ENCODE peak calls at places on chromosomes 5 and 9, in five cellular contexts. G, L, B, U and I are unnamed samples.

GRCh38 chr9:113587471-113588031 is 124.0 kb downstream of the RGS3 start:
- DNase-seq in L (no peak), B (no peak), U (peak; percentile 52), G (no peak), I (no peak)

GRCh38 chr5:218457-219289 is 553 bp downstream of the SDHA start:
- DNase-seq in L (no peak), U (no peak), G (peak; percentile 50), B (no peak), I (peak; percentile 59)

GRCh38 chr9:86263876-86264275 is 4.4 kb upstream of the C9orf153 start:
- DNase-seq in G (no peak), U (no peak), B (no peak), L (no peak), I (no peak)

GRCh38 chr5:141508440-141508807 is 19.5 kb downstream of the PCDHGC5 start:
- DNase-seq in L (no peak), G (no peak), B (no peak), U (no peak), I (no peak)

GRCh38 chr5:36156619-36157018 is 4.7 kb downstream of the SKP2 start:
- DNase-seq in B (no peak), G (no peak), L (no peak), U (no peak), I (no peak)

GRCh38 chr9:78863531-78863930 is 566.6 kb downstream of the PSAT1 start:
- DNase-seq in L (no peak), G (no peak), B (no peak), U (no peak), I (no peak)

GRCh38 chr9:89662718-89663246 is 58.0 kb downstream of the GADD45G start:
- DNase-seq in B (no peak), L (no peak), U (no peak), G (no peak), I (no peak)

GRCh38 chr5:15483348-15484090 is 16.5 kb upstream of the FBXL7 start:
- DNase-seq in L (no peak), G (no peak), U (no peak), B (no peak), I (no peak)

GRCh38 chr9:88923653-88924284 is 67.5 kb upstream of the S1PR3 start:
- DNase-seq in G (no peak), B (no peak), L (no peak), U (no peak), I (no peak)

GRCh38 chr9:134618823-134619454 is 22.7 kb upstream of the COL5A1 start:
- DNase-seq in G (no peak), B (no peak), L (no peak), U (no peak), I (peak; percentile 9)

GRCh38 chr5:98905857-98906688 is 22.7 kb downstream of the CHD1 start:
- DNase-seq in B (no peak), U (no peak), G (no peak), L (no peak), I (no peak)

GRCh38 chr5:170638051-170638450 is 134.2 kb downstream of the KCNIP1 start:
- DNase-seq in U (no peak), L (no peak), B (no peak), G (no peak), I (no peak)

GRCh38 chr5:398475-399295 is 44.3 kb upstream of the EXOC3 start:
- DNase-seq in G (no peak), B (no peak), U (no peak), L (no peak), I (no peak)

GRCh38 chr5:159894149-159894720 is 22.0 kb upstream of the ADRA1B start:
- DNase-seq in L (no peak), G (no peak), U (no peak), B (no peak), I (no peak)

GRCh38 chr5:159155960-159156359 is 53.4 kb downstream of the RNF145 start:
- DNase-seq in U (no peak), G (no peak), B (no peak), L (no peak), I (no peak)

GRCh38 chr5:28397502-28397941 is 1359.1 kb upstream of the CDH9 start:
- DNase-seq in B (no peak), U (no peak), L (no peak), G (no peak), I (no peak)

GRCh38 chr9:7760014-7760415 is 39.6 kb downstream of the DMAC1 start:
- DNase-seq in B (no peak), G (no peak), L (no peak), U (peak; percentile 16), I (no peak)

GRCh38 chr5:6859001-6859400 is 145.8 kb downstream of the TENT4A start:
- DNase-seq in G (no peak), L (no peak), B (no peak), U (no peak), I (no peak)

GRCh38 chr5:45796959-45797553 is 100.9 kb upstream of the HCN1 start:
- DNase-seq in G (no peak), L (no peak), B (no peak), U (no peak), I (no peak)

GRCh38 chr9:134686896-134687295 is 45.3 kb downstream of the COL5A1 start:
- DNase-seq in U (no peak), B (no peak), L (no peak), G (no peak), I (no peak)

GRCh38 chr5:150230842-150231241 is 41.0 kb downstream of the SLC6A7 start:
- DNase-seq in G (no peak), L (no peak), U (no peak), B (no peak), I (no peak)

GRCh38 chr5:109826426-109826825 is 136.7 kb downstream of the MAN2A1 start:
- DNase-seq in U (no peak), B (no peak), G (no peak), L (no peak), I (no peak)

GRCh38 chr5:113215401-113216060 is 219.3 kb downstream of the TSSK1B start:
- DNase-seq in U (no peak), G (no peak), B (no peak), L (no peak), I (peak; percentile 33)

GRCh38 chr5:112684737-112685136 is 52.9 kb upstream of the APC start:
- DNase-seq in G (no peak), U (no peak), B (no peak), L (no peak), I (no peak)

GRCh38 chr9:128429505-128430086 is 8.9 kb downstream of the CERCAM start:
- DNase-seq in G (no peak), U (no peak), L (no peak), B (no peak), I (no peak)

GRCh38 chr9:18800579-18800978 is 232.4 kb downstream of the SAXO1 start:
- DNase-seq in G (no peak), U (no peak), B (no peak), L (no peak), I (no peak)

GRCh38 chr9:120856700-120857099 is 14.0 kb upstream of the PSMD5 start:
- DNase-seq in G (peak; percentile 79), B (no peak), U (no peak), L (no peak), I (no peak)

GRCh38 chr9:105818903-105819302 is 124.6 kb downstream of the TMEM38B start:
- DNase-seq in G (no peak), B (no peak), U (no peak), L (no peak), I (no peak)
- TF ChIP-seq POLR2A in G (no peak), B (no peak), U (no peak), L (no peak), I (no peak)

DNA sequence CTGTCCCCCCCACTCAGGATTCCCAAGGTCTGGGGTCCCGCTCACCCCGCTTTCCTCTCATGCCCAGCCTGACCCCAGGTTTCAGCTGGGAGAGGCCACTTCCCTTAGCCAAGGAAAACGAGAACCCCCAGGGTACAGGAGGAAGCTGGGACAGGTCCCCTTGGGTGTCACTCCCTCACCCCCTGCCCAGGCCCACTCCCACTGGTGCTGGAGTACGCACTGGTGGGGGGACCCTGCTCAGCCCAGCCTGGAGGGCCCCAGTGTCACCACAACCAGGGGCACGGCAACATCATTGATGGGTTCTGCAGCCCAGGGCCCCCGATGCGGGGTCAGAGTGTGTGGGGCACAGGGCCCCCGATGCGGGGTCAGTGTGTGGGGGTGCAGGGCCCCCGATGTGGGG is 145.0 kb upstream of the CDKN2B start:
- DNase-seq in G (no peak), L (no peak), U (no peak), B (no peak), I (no peak)
- H3K27ac ChIP-seq in G (no peak overlapping the region), L (no peak overlapping the region), U (no peak overlapping the region), B (no peak overlapping the region), I (no peak overlapping the region)

GRCh38 chr9:36999728-37000333 is 34.2 kb downstream of the PAX5 start:
- DNase-seq in G (no peak), U (no peak), B (no peak), L (no peak), I (no peak)

GRCh38 chr9:37001461-37001860 is 32.6 kb downstream of the PAX5 start:
- DNase-seq in G (no peak), L (no peak), U (no peak), B (no peak), I (no peak)

GRCh38 chr9:37002036-37002412 is 32.0 kb downstream of the PAX5 start:
- DNase-seq in L (no peak), U (no peak), G (no peak), B (no peak), I (no peak)

GRCh38 chr9:37004424-37004935 is 29.6 kb downstream of the PAX5 start:
- DNase-seq in B (no peak), G (no peak), U (no peak), L (no peak), I (no peak)

DNA sequence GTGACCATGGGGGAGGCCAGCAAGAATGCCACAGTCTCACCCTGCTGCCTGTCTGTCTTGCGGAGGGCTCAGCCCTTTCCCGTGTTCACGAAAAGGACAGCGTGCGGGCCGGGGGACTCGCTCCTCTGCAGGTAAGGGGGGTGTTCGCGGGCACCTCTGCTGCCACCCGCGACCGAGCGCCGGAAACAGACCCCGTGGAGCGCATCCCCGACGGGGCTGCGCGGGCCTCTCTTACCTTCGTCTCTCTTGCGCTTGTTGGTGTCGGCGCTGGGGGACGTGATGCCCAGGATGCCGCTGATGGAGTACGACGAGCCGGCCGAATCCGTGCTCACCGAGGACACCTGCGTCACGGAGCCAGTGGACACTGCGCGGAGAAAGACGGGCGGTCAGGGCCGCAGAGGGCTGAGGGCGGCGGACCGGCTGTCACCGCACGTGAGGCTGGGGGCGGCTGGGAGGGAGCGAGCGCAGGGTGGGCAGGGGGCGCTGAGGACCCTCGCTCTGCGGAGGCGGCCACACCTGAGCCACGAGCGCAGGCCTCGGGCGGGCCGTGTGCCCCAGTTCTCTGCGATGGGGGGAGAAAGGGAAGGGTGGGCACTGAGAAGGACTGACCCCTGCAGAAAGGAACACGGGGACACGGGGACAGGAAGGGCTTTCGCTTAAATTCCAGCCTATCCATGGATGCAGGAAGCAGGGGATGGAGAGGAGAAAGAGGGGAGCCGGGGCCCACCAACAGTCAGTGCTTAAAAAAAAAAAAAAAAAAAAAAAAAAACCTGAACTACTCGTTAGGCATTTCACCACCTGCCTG is 31.5 kb downstream of the PAX5 start:
- DNase-seq in G (no peak), U (no peak), B (no peak), L (no peak), I (no peak)
- H3K27me3 ChIP-seq in G (peaks cover 85% of the 10 kb centered on the region), U (peaks cover 87% of the 10 kb centered on the region), B (peaks cover 15% of the 10 kb centered on the region), L (no peaks in the 10 kb centered on the region), I (no peaks in the 10 kb centered on the region)

GRCh38 chr9:124270504-124271335 is 13.0 kb downstream of the NEK6 start:
- DNase-seq in G (peak; percentile 82), B (no peak), U (peak; percentile 54), L (no peak), I (no peak)
- TF ChIP-seq POLR2A in G (no peak), B (no peak), U (peak; percentile 24), L (no peak), I (no peak)